ENCODE peak calls at places on chromosomes 16 and 17, in ten cellular contexts. M, J, L, T, U, K, O, N, Y and G are unnamed samples.

GRCh38 chr17:44556854-44557606 is at the start of gene FZD2:
- DNase-seq in M (peak; percentile 78), J (peak; percentile 48), L (peak; percentile 99), T (peak; percentile 15), U (peak; percentile 79), K (peak; percentile 44), O (peak; percentile 95), N (peak; percentile 71), Y (peak; percentile 60), G (peak; percentile 93)

GRCh38 chr16:88462396-88462795 is 9.3 kb downstream of the ZFPM1 start:
- DNase-seq in M (no peak), J (no peak), L (no peak), T (no peak), U (no peak), K (peak; percentile 57), O (no peak), N (no peak), Y (no peak), G (no peak)

GRCh38 chr16:29765167-29766032 is 12.7 kb upstream of the ZG16 start:
- DNase-seq in M (no peak), J (no peak), L (no peak), T (no peak), U (no peak), K (peak; percentile 98), O (no peak), N (no peak), Y (no peak), G (no peak)

GRCh38 chr16:14559809-14560227 is 70.2 kb downstream of the PARN start:
- DNase-seq in M (no peak), J (no peak), L (no peak), T (no peak), U (peak; percentile 15), K (peak; percentile 50), O (no peak), N (peak; percentile 44), Y (no peak), G (no peak)

GRCh38 chr16:353404-354285 is 1.1 kb upstream of the AXIN1 start:
- DNase-seq in M (no peak), J (no peak), L (no peak), T (no peak), U (no peak), K (no peak), O (peak; percentile 38), N (no peak), Y (no peak), G (no peak)

GRCh38 chr17:27430882-27431491 is 25.3 kb upstream of the KSR1 start:
- DNase-seq in M (no peak), J (no peak), L (peak; percentile 40), T (no peak), U (peak; percentile 49), K (peak; percentile 23), O (peak; percentile 51), N (peak; percentile 4), Y (peak; percentile 12), G (peak; percentile 61)

GRCh38 chr16:83898463-83899271 is at the start of gene MLYCD:
- DNase-seq in M (peak; percentile 97), J (peak; percentile 72), L (peak; percentile 74), T (peak; percentile 35), U (peak; percentile 50), K (peak; percentile 85), O (peak; percentile 85), N (peak; percentile 78), Y (peak; percentile 78), G (peak; percentile 31)

GRCh38 chr16:19840524-19841110 is 44.0 kb downstream of the GPRC5B start:
- DNase-seq in M (no peak), J (no peak), L (peak; percentile 17), T (no peak), U (no peak), K (no peak), O (no peak), N (no peak), Y (no peak), G (no peak)

GRCh38 chr16:68233835-68234187 is 2.1 kb downstream of the ESRP2 start:
- DNase-seq in M (peak; percentile 9), J (no peak), L (peak; percentile 15), T (no peak), U (no peak), K (no peak), O (no peak), N (no peak), Y (no peak), G (no peak)

GRCh38 chr17:59373879-59374495 is 42.5 kb downstream of the YPEL2 start:
- DNase-seq in M (no peak), J (no peak), L (peak; percentile 97), T (no peak), U (no peak), K (no peak), O (no peak), N (no peak), Y (peak; percentile 59), G (no peak)

GRCh38 chr16:64543401-64543800 is 578.5 kb downstream of the CDH11 start:
- DNase-seq in M (no peak), J (no peak), L (peak; percentile 61), T (no peak), U (no peak), K (no peak), O (no peak), N (no peak), Y (no peak), G (no peak)

GRCh38 chr17:8345052-8345690 is 5.5 kb downstream of the ODF4 start:
- DNase-seq in M (no peak), J (no peak), L (no peak), T (no peak), U (no peak), K (no peak), O (no peak), N (no peak), Y (no peak), G (no peak)

GRCh38 chr17:43952724-43953666 is 745 bp downstream of the PYY start:
- DNase-seq in M (no peak), J (no peak), L (no peak), T (no peak), U (no peak), K (no peak), O (peak; percentile 83), N (no peak), Y (peak; percentile 16), G (peak; percentile 66)